ENCODE peak calls at places on chromosome 10, in eight cellular contexts. C is CD8-positive, alpha-beta memory T cell; V is body of pancreas; N is right cardiac atrium; Q is aorta; F is RWPE1; D is left ventricle myocardium inferior; K is WERI-Rb-1. I is an unnamed sample.

GRCh38 chr10:85542936-85543730 is 823.5 kb downstream of the GRID1 start:
- DNase-seq in C (no peak), V (no peak), N (no peak), Q (no peak), F (no peak), D (no peak), K (no peak), I (no peak)

GRCh38 chr10:21100871-21101514 is 203.9 kb upstream of the NEBL start:
- DNase-seq in C (no peak), V (no peak), N (no peak), Q (no peak), F (peak), D (no peak), K (no peak), I (no peak)

GRCh38 chr10:30718877-30719268 is 89.3 kb upstream of the LYZL2 start:
- DNase-seq in C (no peak), V (no peak), N (no peak), Q (no peak), F (no peak), D (no peak), K (no peak), I (no peak)

GRCh38 chr10:84193846-84194423 is 402 bp upstream of the CDHR1 start:
- DNase-seq in C (no peak), V (no peak), N (no peak), Q (no peak), F (no peak), D (no peak), K (no peak), I (peak)

GRCh38 chr10:3775671-3776551 is 9.1 kb downstream of the KLF6 start:
- DNase-seq in C (peak), V (peak), N (peak), Q (no peak), F (no peak), D (no peak), K (peak), I (peak)

GRCh38 chr10:80260295-80261243 is 28.9 kb downstream of the MAT1A start:
- DNase-seq in C (no peak), V (peak), N (no peak), Q (no peak), F (peak), D (no peak), K (peak), I (no peak)

GRCh38 chr10:79453392-79453791 is 8.0 kb upstream of the ZCCHC24 start:
- DNase-seq in C (no peak), V (no peak), N (no peak), Q (no peak), F (no peak), D (no peak), K (no peak), I (no peak)

GRCh38 chr10:49220031-49220430 is 31.8 kb upstream of the TMEM273 start:
- DNase-seq in C (no peak), V (no peak), N (no peak), Q (no peak), F (no peak), D (no peak), K (no peak), I (no peak)

GRCh38 chr10:122850705-122851640 is 5.3 kb upstream of the CUZD1 start:
- DNase-seq in C (no peak), V (peak), N (no peak), Q (no peak), F (no peak), D (no peak), K (no peak), I (no peak)

GRCh38 chr10:48594371-48594770 is 10.5 kb downstream of the ARHGAP22 start:
- DNase-seq in C (no peak), V (no peak), N (no peak), Q (no peak), F (no peak), D (no peak), K (no peak), I (no peak)

GRCh38 chr10:61760943-61761824 is 98.5 kb downstream of the CABCOCO1 start:
- DNase-seq in C (no peak), V (no peak), N (no peak), Q (no peak), F (peak), D (no peak), K (no peak), I (no peak)

GRCh38 chr10:2935647-2936386 is 131.5 kb upstream of the PFKP start:
- DNase-seq in C (no peak), V (no peak), N (no peak), Q (no peak), F (no peak), D (no peak), K (no peak), I (no peak)

GRCh38 chr10:8130973-8131911 is 76.8 kb downstream of the GATA3 start:
- DNase-seq in C (no peak), V (no peak), N (no peak), Q (no peak), F (peak), D (no peak), K (no peak), I (no peak)

GRCh38 chr10:36602374-36602773 is 523.0 kb upstream of the ANKRD30A start:
- DNase-seq in C (no peak), V (no peak), N (no peak), Q (no peak), F (peak), D (no peak), K (no peak), I (no peak)

GRCh38 chr10:22379059-22379458 is 33.8 kb downstream of the SPAG6 start:
- DNase-seq in C (no peak), V (no peak), N (no peak), Q (no peak), F (no peak), D (no peak), K (no peak), I (no peak)

GRCh38 chr10:49328401-49329185 is 29.6 kb downstream of the C10orf71 start:
- DNase-seq in C (no peak), V (no peak), N (no peak), Q (peak), F (no peak), D (no peak), K (no peak), I (no peak)

GRCh38 chr10:12597800-12598750 is 248.7 kb downstream of the CAMK1D start:
- DNase-seq in C (no peak), V (no peak), N (no peak), Q (no peak), F (no peak), D (no peak), K (no peak), I (no peak)

GRCh38 chr10:68955414-68955785 is 570 bp upstream of the DDX21 start:
- DNase-seq in C (no peak), V (no peak), N (no peak), Q (no peak), F (no peak), D (no peak), K (peak), I (no peak)

GRCh38 chr10:61973169-61973568 is 71.7 kb downstream of the ARID5B start:
- DNase-seq in C (no peak), V (no peak), N (no peak), Q (no peak), F (no peak), D (no peak), K (no peak), I (no peak)

GRCh38 chr10:14844948-14845347 is 6.8 kb downstream of the HSPA14 start:
- DNase-seq in C (no peak), V (no peak), N (no peak), Q (no peak), F (no peak), D (no peak), K (no peak), I (no peak)

GRCh38 chr10:43312612-43313011 is 45.7 kb upstream of the RASGEF1A start:
- DNase-seq in C (no peak), V (no peak), N (no peak), Q (no peak), F (no peak), D (no peak), K (no peak), I (no peak)

GRCh38 chr10:23196201-23196600 is 4.1 kb downstream of the PTF1A start:
- DNase-seq in C (no peak), V (peak), N (no peak), Q (no peak), F (no peak), D (no peak), K (no peak), I (no peak)

GRCh38 chr10:119516381-119517234 is 25.9 kb downstream of the RGS10 start:
- DNase-seq in C (peak), V (no peak), N (no peak), Q (no peak), F (no peak), D (no peak), K (peak), I (no peak)

GRCh38 chr10:123140164-123140982 is 4.6 kb downstream of the HMX3 start:
- DNase-seq in C (no peak), V (no peak), N (peak), Q (peak), F (no peak), D (no peak), K (no peak), I (peak)

GRCh38 chr10:110802090-110802489 is 69.6 kb upstream of the PDCD4 start:
- DNase-seq in C (no peak), V (peak), N (no peak), Q (no peak), F (no peak), D (no peak), K (no peak), I (no peak)

GRCh38 chr10:69895759-69896158 is 94.1 kb downstream of the COL13A1 start:
- DNase-seq in C (no peak), V (no peak), N (peak), Q (no peak), F (no peak), D (no peak), K (no peak), I (no peak)

GRCh38 chr10:123395906-123396305 is 241.7 kb downstream of the BUB3 start:
- DNase-seq in C (no peak), V (no peak), N (no peak), Q (no peak), F (no peak), D (no peak), K (no peak), I (no peak)

GRCh38 chr10:95533590-95533989 is 27.6 kb downstream of the SORBS1 start:
- DNase-seq in C (no peak), V (no peak), N (no peak), Q (no peak), F (no peak), D (no peak), K (no peak), I (no peak)

GRCh38 chr10:95532536-95532935 is 28.6 kb downstream of the SORBS1 start:
- DNase-seq in C (no peak), V (no peak), N (no peak), Q (no peak), F (no peak), D (no peak), K (no peak), I (no peak)

GRCh38 chr10:95537543-95537930 is 23.6 kb downstream of the SORBS1 start:
- DNase-seq in C (no peak), V (no peak), N (no peak), Q (no peak), F (peak), D (no peak), K (no peak), I (no peak)

GRCh38 chr10:95536894-95537542 is 24.2 kb downstream of the SORBS1 start:
- DNase-seq in C (no peak), V (no peak), N (no peak), Q (no peak), F (no peak), D (no peak), K (no peak), I (no peak)

DNA sequence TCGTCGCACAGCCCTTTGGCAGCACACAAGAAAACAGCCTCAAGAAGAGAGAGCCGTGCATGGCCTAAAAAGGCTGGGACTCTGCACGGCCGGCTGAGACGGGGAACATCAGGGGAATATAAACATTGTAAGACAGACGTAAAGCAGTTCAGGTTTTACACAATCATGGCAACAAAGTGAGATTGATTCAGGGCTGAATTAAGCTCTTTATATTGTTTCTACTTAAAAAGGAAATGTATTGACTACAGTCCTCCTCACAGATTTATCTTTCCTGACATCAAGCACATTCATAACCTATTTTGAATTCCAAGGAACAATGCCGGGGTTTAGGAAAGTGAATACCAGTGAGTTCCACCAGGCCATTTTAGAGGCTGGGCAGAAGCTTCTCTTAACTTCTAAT is 25.2 kb downstream of the SORBS1 start:
- DNase-seq in C (no peak), V (no peak), N (no peak), Q (no peak), F (no peak), D (no peak), K (no peak), I (peak)
- H3K27ac ChIP-seq in C (no peak), V (no peak), N (peak), Q (peak), F (no peak), D (peak), K (no peak), I (peak)

GRCh38 chr10:114500643-114501042 is 96.3 kb upstream of the AFAP1L2 start:
- DNase-seq in C (no peak), V (no peak), N (no peak), Q (no peak), F (no peak), D (no peak), K (no peak), I (no peak)
- H3K27ac ChIP-seq in C (no peak), V (no peak), N (no peak), Q (no peak), F (peak), D (peak), K (no peak), I (no peak)

DNA sequence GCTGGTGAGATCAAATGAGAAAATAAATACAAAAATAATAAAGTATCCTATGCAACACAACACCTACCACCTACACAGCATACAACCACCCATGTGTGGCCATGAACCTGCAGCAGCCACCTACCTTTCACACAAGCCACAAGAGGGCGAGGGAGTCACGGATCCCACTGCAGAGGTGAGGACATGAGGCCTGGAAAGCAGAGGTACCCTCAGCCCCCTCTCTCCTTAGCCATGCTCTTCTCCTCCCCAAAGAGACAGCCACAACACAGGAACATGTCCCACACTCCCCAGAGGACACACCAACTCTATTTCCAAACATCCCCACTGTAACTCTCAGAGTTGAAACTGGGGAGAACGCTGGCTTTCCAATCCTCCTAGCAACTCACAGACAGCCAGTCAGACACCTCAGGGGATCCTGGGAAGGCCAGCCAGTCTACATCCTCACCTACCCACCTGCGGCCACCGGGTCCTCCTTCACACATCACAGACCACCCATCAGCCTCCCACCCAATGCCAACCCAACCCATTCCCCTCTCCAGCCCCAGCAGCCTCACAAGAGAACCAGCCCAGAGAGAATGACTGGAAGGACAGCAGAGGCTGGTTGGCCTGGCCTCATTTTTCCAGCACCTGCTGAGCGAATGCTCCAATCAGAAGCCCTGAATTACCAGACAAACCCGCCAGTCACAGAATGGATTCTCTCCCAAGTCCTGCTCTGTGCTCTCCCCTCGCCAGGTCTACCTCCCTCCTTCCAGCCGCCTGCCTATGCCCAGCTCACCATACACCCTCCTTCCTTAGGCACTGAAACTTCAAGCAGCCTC is 18.4 kb downstream of the DLG5 start:
- DNase-seq in C (no peak), V (no peak), N (no peak), Q (no peak), F (no peak), D (no peak), K (peak), I (no peak)
- H3K27ac ChIP-seq in C (peak), V (no peak), N (no peak), Q (no peak), F (peak), D (no peak), K (peak), I (no peak)

DNA sequence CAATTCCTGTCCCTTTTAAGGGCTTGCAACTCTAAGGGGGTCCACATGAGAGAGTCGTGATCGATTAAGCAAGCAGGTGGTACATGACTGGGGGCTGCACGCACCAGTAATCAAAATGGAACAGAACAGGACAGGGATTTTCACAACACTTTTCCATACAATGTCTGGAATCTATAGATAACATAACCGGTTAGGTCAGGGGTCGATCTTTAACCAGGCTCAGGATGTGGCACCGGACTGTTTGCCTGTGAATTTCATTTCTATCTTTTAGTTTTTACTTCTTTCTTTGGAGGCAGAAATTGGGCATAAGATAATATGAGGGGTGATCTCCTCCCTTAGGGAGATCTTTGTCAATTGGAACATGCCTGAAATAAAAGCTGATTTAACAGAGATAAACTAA is 370.1 kb downstream of the IPMK start:
- DNase-seq in C (no peak), V (no peak), N (no peak), Q (no peak), F (no peak), D (no peak), K (no peak), I (no peak)
- H3K27ac ChIP-seq in C (no peak), V (no peak), N (no peak), Q (no peak), F (no peak), D (no peak), K (no peak), I (no peak)

GRCh38 chr10:59719374-59719773 is 9.7 kb upstream of the SLC16A9 start:
- DNase-seq in C (no peak), V (no peak), N (no peak), Q (no peak), F (no peak), D (no peak), K (no peak), I (no peak)

GRCh38 chr10:59720377-59720776 is 10.7 kb upstream of the SLC16A9 start:
- DNase-seq in C (no peak), V (no peak), N (no peak), Q (no peak), F (no peak), D (no peak), K (no peak), I (no peak)

GRCh38 chr10:59724098-59724938 is 14.7 kb upstream of the SLC16A9 start:
- DNase-seq in C (no peak), V (no peak), N (no peak), Q (no peak), F (no peak), D (no peak), K (peak), I (no peak)
- H3K27ac ChIP-seq in C (no peak), V (no peak), N (no peak), Q (no peak), F (no peak), D (no peak), K (no peak), I (no peak)

DNA sequence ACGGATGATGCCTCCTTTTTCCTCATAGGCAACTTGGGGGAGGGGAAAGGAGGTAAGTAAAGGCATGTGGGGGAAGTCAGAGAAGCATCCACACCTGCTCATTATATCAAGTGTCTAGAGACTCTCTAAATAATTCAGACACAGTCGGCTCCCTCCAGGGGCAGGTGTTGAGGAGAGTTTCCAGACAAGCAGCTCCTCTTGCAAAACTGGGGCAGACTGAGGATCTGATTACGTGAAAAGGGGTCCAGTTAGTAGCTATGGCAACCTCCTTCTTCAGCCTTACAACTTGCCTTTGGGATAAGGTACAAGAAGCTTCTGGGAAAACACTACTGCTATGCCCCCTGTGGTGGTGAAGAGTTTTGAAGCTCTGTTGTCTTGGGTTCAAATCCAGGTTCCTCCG is 39.0 kb upstream of the SORBS1 start:
- DNase-seq in C (no peak), V (no peak), N (no peak), Q (no peak), F (no peak), D (no peak), K (no peak), I (no peak)
- H3K27ac ChIP-seq in C (no peak), V (no peak), N (no peak), Q (no peak), F (no peak), D (no peak), K (no peak), I (peak)